ENCODE peak calls at places on chromosomes 2 and 18, in six cellular contexts. W is transverse colon, Z is natural killer cell, L is tibial artery, K is nephron progenitor cell, J is BJ. P is an unnamed sample.
A peak's percentile ranks its signal among the peaks of the same experiment; 100 is the strongest.

GRCh38 chr2:147495741-147496140 is 349.1 kb upstream of the ACVR2A start:
- DNase-seq in K (no peak), L (no peak), W (no peak), Z (no peak), J (no peak), P (no peak)

GRCh38 chr18:9104244-9104901 is 1.9 kb downstream of the NDUFV2 start:
- DNase-seq in Z (no peak), L (no peak), K (no peak), W (no peak), J (no peak), P (no peak)

GRCh38 chr2:26860451-26860850 is 12.5 kb downstream of the DPYSL5 start:
- DNase-seq in K (no peak), Z (no peak), W (no peak), J (no peak), L (no peak), P (no peak)

GRCh38 chr2:11182951-11183350 is 27.7 kb downstream of the SLC66A3 start:
- DNase-seq in K (no peak), Z (no peak), J (no peak), W (no peak), L (no peak), P (no peak)

GRCh38 chr2:216735661-216736060 is 40.3 kb upstream of the IGFBP5 start:
- DNase-seq in W (no peak), J (no peak), K (no peak), L (no peak), Z (no peak), P (no peak)

GRCh38 chr2:56113571-56113970 is 70.2 kb upstream of the CCDC85A start:
- DNase-seq in J (no peak), W (no peak), Z (no peak), L (no peak), K (peak; percentile 7), P (no peak)

GRCh38 chr2:151251012-151251411 is 10.7 kb downstream of the RBM43 start:
- DNase-seq in W (no peak), J (peak; percentile 62), Z (no peak), K (no peak), L (no peak), P (no peak)

GRCh38 chr2:175880-176800 is 87.7 kb downstream of the SH3YL1 start:
- DNase-seq in Z (peak; percentile 46), L (no peak), J (peak; percentile 15), K (no peak), W (no peak), P (no peak)

GRCh38 chr2:74871414-74871813 is 37.5 kb downstream of the HK2 start:
- DNase-seq in Z (no peak), L (no peak), J (no peak), W (no peak), K (no peak), P (no peak)

GRCh38 chr2:10297950-10298349 is 4.8 kb upstream of the HPCAL1 start:
- DNase-seq in K (no peak), Z (no peak), J (peak; percentile 78), L (peak; percentile 55), W (peak; percentile 59), P (no peak)

GRCh38 chr2:210421916-210422315 is 54.6 kb downstream of the LANCL1 start:
- DNase-seq in J (no peak), W (no peak), K (no peak), L (no peak), Z (no peak), P (no peak)

GRCh38 chr2:197011777-197012641 is 85.5 kb upstream of the PGAP1 start:
- DNase-seq in Z (no peak), K (peak; percentile 25), W (no peak), J (no peak), L (no peak), P (no peak)

GRCh38 chr2:669323-669722 is 7.9 kb downstream of the TMEM18 start:
- DNase-seq in L (no peak), J (no peak), W (no peak), K (no peak), Z (no peak), P (no peak)

GRCh38 chr2:146376511-146377084 is 1468.2 kb upstream of the ACVR2A start:
- DNase-seq in L (no peak), K (no peak), Z (no peak), W (no peak), J (no peak), P (no peak)

GRCh38 chr2:37570773-37571570 is 100.5 kb downstream of the CDC42EP3 start:
- DNase-seq in L (peak; percentile 69), Z (no peak), W (no peak), K (no peak), J (no peak), P (no peak)

GRCh38 chr2:109028280-109028679 is 39.3 kb upstream of the EDAR start:
- DNase-seq in J (no peak), Z (no peak), W (no peak), L (no peak), K (no peak), P (no peak)

GRCh38 chr2:213834331-213834730 is 550.1 kb downstream of the SPAG16 start:
- DNase-seq in J (peak; percentile 84), W (no peak), Z (no peak), L (peak; percentile 35), K (no peak), P (no peak)

GRCh38 chr2:158024288-158024898 is 77.3 kb upstream of the UPP2 start:
- DNase-seq in W (peak; percentile 48), K (peak; percentile 66), Z (no peak), J (no peak), L (no peak), P (peak; percentile 21)

GRCh38 chr2:179180242-179180641 is 84.4 kb downstream of the SESTD1 start:
- DNase-seq in K (no peak), J (no peak), Z (no peak), W (no peak), L (no peak), P (no peak)

GRCh38 chr2:239000500-239001073 is 152.7 kb downstream of the TWIST2 start:
- DNase-seq in L (no peak), K (no peak), J (no peak), Z (no peak), W (no peak), P (no peak)

GRCh38 chr18:12159446-12159845 is 65.8 kb downstream of the ANKRD62 start:
- DNase-seq in Z (no peak), K (no peak), W (no peak), J (no peak), L (no peak), P (no peak)

GRCh38 chr2:212811036-212811805 is 272.6 kb upstream of the ERBB4 start:
- DNase-seq in K (no peak), J (no peak), W (no peak), L (no peak), Z (no peak), P (no peak)

GRCh38 chr2:120017201-120017600 is 4.3 kb downstream of the EPB41L5 start:
- DNase-seq in W (no peak), Z (no peak), L (no peak), J (no peak), K (no peak), P (no peak)

GRCh38 chr2:30707304-30707903 is 99.8 kb downstream of the CAPN13 start:
- DNase-seq in K (no peak), L (no peak), W (no peak), J (no peak), Z (no peak), P (no peak)

GRCh38 chr2:30710016-30710415 is 97.2 kb downstream of the CAPN13 start:
- DNase-seq in Z (no peak), J (no peak), W (no peak), L (no peak), K (no peak), P (no peak)

GRCh38 chr2:30710461-30710860 is 96.8 kb downstream of the CAPN13 start:
- DNase-seq in K (no peak), L (no peak), J (no peak), Z (no peak), W (no peak), P (no peak)

GRCh38 chr2:30709516-30709915 is 97.7 kb downstream of the CAPN13 start:
- DNase-seq in W (no peak), J (no peak), Z (no peak), K (no peak), L (no peak), P (no peak)

GRCh38 chr2:30708491-30709290 is 98.6 kb downstream of the CAPN13 start:
- DNase-seq in L (no peak), J (no peak), W (no peak), Z (no peak), K (no peak), P (no peak)
- TF ChIP-seq CTCF in L (peak; percentile 53), J (peak; percentile 48), W (peak; percentile 29), Z (no peak), K (no peak), P (peak; percentile 47)

DNA sequence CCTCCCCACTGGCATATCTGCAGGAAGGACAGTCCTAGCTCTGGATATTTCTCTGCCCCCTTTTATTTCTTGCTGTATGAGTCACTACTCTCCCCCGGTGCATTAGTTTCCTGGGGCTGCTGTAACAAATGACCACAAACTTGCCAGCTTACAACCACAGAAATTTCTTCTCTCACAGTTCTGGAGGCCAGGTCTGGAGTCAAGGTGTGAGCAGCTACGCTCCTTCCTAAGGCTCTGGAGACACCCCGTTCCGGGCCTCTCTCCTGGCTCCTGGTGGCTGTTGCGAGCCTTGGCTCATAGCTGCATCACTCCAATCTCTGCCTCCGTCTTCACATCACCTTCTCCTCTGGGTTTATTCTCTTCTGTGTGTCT is 34.1 kb downstream of the PTPRM start:
- DNase-seq in K (no peak), L (no peak), J (no peak), W (no peak), Z (no peak), P (no peak)
- TF ChIP-seq CTCF in K (no peak), L (no peak), J (peak; percentile 23), W (no peak), Z (no peak), P (no peak)

GRCh38 chr2:127072380-127072779 is 34.6 kb downstream of the BIN1 start:
- DNase-seq in J (no peak), K (no peak), Z (no peak), W (no peak), L (no peak), P (no peak)
- TF ChIP-seq CTCF in J (no peak), K (no peak), Z (no peak), W (no peak), L (no peak), P (no peak)

GRCh38 chr2:219998099-219998498 is 370.7 kb downstream of the SLC4A3 start:
- DNase-seq in L (no peak), W (no peak), Z (no peak), J (no peak), K (peak; percentile 8), P (no peak)

GRCh38 chr2:219998714-219999227 is 371.3 kb downstream of the SLC4A3 start:
- DNase-seq in W (no peak), Z (no peak), K (no peak), J (no peak), L (no peak), P (no peak)

GRCh38 chr2:219996366-219996765 is 368.9 kb downstream of the SLC4A3 start:
- DNase-seq in W (no peak), K (no peak), J (no peak), L (no peak), Z (no peak), P (no peak)

GRCh38 chr2:219995409-219995808 is 368.0 kb downstream of the SLC4A3 start:
- DNase-seq in L (no peak), J (no peak), W (no peak), Z (no peak), K (no peak), P (no peak)

DNA sequence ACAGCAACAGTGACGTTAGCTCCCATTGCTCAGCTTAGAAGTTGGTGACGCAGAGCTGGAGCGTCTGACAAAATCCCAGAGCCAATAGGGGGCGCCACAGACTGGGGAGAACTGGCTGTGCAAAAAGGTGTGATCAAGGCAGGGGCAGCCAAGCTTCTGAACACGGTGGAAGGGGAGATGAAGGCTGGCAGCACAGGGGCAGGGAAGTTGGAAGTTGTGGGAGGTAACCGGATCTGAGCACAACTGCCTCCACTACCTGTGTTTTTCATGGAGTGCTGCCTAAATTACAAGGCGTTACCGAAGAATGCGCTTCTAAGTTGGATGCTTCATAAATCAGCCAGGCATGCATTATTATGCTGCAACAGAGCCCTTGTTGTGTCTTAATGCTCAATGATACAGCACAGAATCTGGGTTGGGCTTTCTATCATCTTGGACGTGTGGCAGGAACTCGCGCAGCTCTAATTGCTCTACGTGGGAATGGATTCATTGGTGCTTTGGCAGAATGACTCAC is 370.0 kb downstream of the SLC4A3 start:
- DNase-seq in K (peak; percentile 72), L (no peak), W (no peak), J (no peak), Z (no peak), P (peak; percentile 31)
- TF ChIP-seq CTCF in K (peak; percentile 53), L (peak; percentile 27), W (no peak), J (peak; percentile 46), Z (no peak), P (peak; percentile 48)